ENCODE peak calls at places on chromosomes 12 and 14, in ten cellular contexts. B, W, V, Q, H, X, M, K, T and Y are unnamed samples. For H3K27me3, the result is how much of the 10 kb centered on the place peaks cover.

GRCh38 chr14:23160924-23161522 is 22.4 kb downstream of the SLC7A8 start:
- DNase-seq in M (no peak), Q (peak), X (peak), W (no peak), T (no peak), V (no peak), H (peak), B (peak), K (no peak), Y (peak)

GRCh38 chr14:66233571-66233970 is 252.6 kb upstream of the CCDC196 start:
- DNase-seq in K (no peak), H (no peak), V (no peak), B (no peak), W (no peak), Q (no peak), T (no peak), M (no peak), X (no peak), Y (no peak)

GRCh38 chr14:34536951-34537676 is 2.4 kb downstream of the EAPP start:
- DNase-seq in H (no peak), B (no peak), V (no peak), T (no peak), X (no peak), M (no peak), K (no peak), W (no peak), Q (no peak), Y (no peak)

GRCh38 chr14:95463173-95463901 is 53.1 kb downstream of the SYNE3 start:
- DNase-seq in B (no peak), Q (no peak), T (no peak), H (no peak), X (no peak), W (no peak), K (no peak), V (peak), M (peak), Y (peak)

GRCh38 chr14:61480704-61481285 is 159.4 kb downstream of the PRKCH start:
- DNase-seq in K (no peak), B (no peak), X (no peak), M (no peak), H (no peak), T (no peak), Q (no peak), W (peak), V (no peak), Y (no peak)

GRCh38 chr12:104218935-104219334 is 3.4 kb downstream of the TXNRD1 start:
- DNase-seq in V (no peak), K (no peak), Q (no peak), M (no peak), H (peak), X (no peak), B (no peak), W (no peak), T (no peak), Y (no peak)

GRCh38 chr12:113072136-113072535 is 15.6 kb downstream of the DTX1 start:
- DNase-seq in B (no peak), V (no peak), T (no peak), H (no peak), X (no peak), W (no peak), Q (no peak), M (no peak), K (peak), Y (no peak)

GRCh38 chr12:131471946-131472732 is 238.8 kb upstream of the SFSWAP start:
- DNase-seq in B (no peak), T (no peak), K (no peak), W (no peak), Q (no peak), M (no peak), V (no peak), X (no peak), H (no peak), Y (no peak)

GRCh38 chr14:63276492-63277342 is 42.0 kb downstream of the GPHB5 start:
- DNase-seq in M (no peak), V (no peak), Q (peak), K (peak), B (no peak), H (peak), W (peak), X (no peak), T (no peak), Y (no peak)

GRCh38 chr12:58502857-58503256 is 417.4 kb downstream of the LRIG3 start:
- DNase-seq in V (no peak), X (no peak), Q (no peak), H (peak), K (no peak), W (no peak), T (no peak), B (no peak), M (no peak), Y (no peak)

GRCh38 chr14:65478596-65478995 is 66.1 kb downstream of the FUT8 start:
- DNase-seq in T (no peak), K (no peak), V (no peak), B (no peak), Q (no peak), M (no peak), X (no peak), W (no peak), H (peak), Y (no peak)

GRCh38 chr12:19967486-19967885 is 400.9 kb upstream of the PDE3A start:
- DNase-seq in K (no peak), M (no peak), X (no peak), Q (no peak), W (no peak), B (no peak), T (no peak), H (peak), V (no peak), Y (no peak)

GRCh38 chr14:79544671-79545070 is 666.6 kb downstream of the DIO2 start:
- DNase-seq in X (no peak), K (no peak), T (no peak), B (no peak), H (no peak), M (no peak), Q (no peak), V (no peak), W (no peak), Y (no peak)

GRCh38 chr12:509494-509893 is 49.8 kb downstream of the B4GALNT3 start:
- DNase-seq in K (no peak), B (no peak), V (no peak), H (peak), Q (no peak), T (no peak), M (no peak), W (peak), X (no peak), Y (no peak)

GRCh38 chr12:52524898-52525591 is 4.9 kb upstream of the KRT5 start:
- DNase-seq in T (no peak), W (no peak), V (no peak), H (peak), X (no peak), B (no peak), K (no peak), M (peak), Q (no peak), Y (no peak)

GRCh38 chr12:93387780-93388179 is 10.1 kb downstream of the NUDT4 start:
- DNase-seq in B (no peak), H (peak), Q (no peak), V (no peak), M (no peak), X (no peak), W (no peak), K (no peak), T (no peak), Y (no peak)

GRCh38 chr12:22246438-22246837 is 88.1 kb downstream of the ST8SIA1 start:
- DNase-seq in Q (no peak), K (no peak), T (no peak), M (no peak), H (no peak), X (no peak), V (no peak), W (no peak), B (no peak), Y (no peak)

GRCh38 chr14:55545779-55546178 is 34.2 kb upstream of the KTN1 start:
- DNase-seq in M (no peak), Q (no peak), X (no peak), W (no peak), H (no peak), K (no peak), V (no peak), T (no peak), B (no peak), Y (no peak)

GRCh38 chr12:26810330-26810729 is 22.7 kb downstream of the ITPR2 start:
- DNase-seq in V (no peak), K (no peak), B (peak), Q (peak), X (peak), M (no peak), W (peak), T (peak), H (peak), Y (peak)

GRCh38 chr12:11719678-11720099 is 70.2 kb downstream of the ETV6 start:
- DNase-seq in W (no peak), T (peak), X (no peak), V (no peak), H (peak), K (no peak), M (peak), Q (peak), B (peak), Y (peak)

GRCh38 chr12:42589465-42590323 is at the start of gene PRICKLE1:
- DNase-seq in W (peak), T (peak), X (peak), K (no peak), M (no peak), Q (peak), B (no peak), V (peak), H (no peak), Y (peak)

GRCh38 chr14:97138801-97139200 is 341.6 kb downstream of the VRK1 start:
- DNase-seq in T (no peak), H (no peak), V (no peak), M (no peak), Q (peak), K (no peak), X (no peak), B (no peak), W (peak), Y (no peak)

GRCh38 chr12:131220007-131220685 is 266.4 kb downstream of the ADGRD1 start:
- DNase-seq in H (no peak), W (no peak), T (no peak), Q (no peak), M (no peak), X (no peak), V (no peak), K (no peak), B (no peak), Y (no peak)

GRCh38 chr12:1936406-1937320 is 18.2 kb upstream of the CACNA2D4 start:
- DNase-seq in T (peak), X (peak), M (no peak), W (no peak), Q (no peak), H (peak), K (no peak), V (no peak), B (peak), Y (peak)

GRCh38 chr12:67811437-67812361 is 163.2 kb downstream of the DYRK2 start:
- DNase-seq in M (no peak), K (no peak), X (no peak), B (no peak), T (no peak), V (no peak), W (no peak), Q (no peak), H (peak), Y (no peak)

GRCh38 chr12:118344829-118345228 is 27.9 kb downstream of the TAOK3 start:
- DNase-seq in H (no peak), T (no peak), M (no peak), X (no peak), V (no peak), B (no peak), W (no peak), Q (no peak), K (no peak), Y (no peak)

GRCh38 chr14:30779210-30779609 is 95.1 kb upstream of the COCH start:
- DNase-seq in M (no peak), X (no peak), Q (no peak), B (no peak), H (peak), K (no peak), T (no peak), W (no peak), V (peak), Y (no peak)

GRCh38 chr14:104804481-104805325 is 3.8 kb downstream of the ZBTB42 start:
- DNase-seq in X (no peak), K (no peak), H (no peak), T (no peak), V (no peak), M (no peak), B (no peak), Q (no peak), W (no peak), Y (no peak)

GRCh38 chr12:13383379-13383778 is 186.9 kb downstream of the EMP1 start:
- DNase-seq in H (peak), V (peak), Q (no peak), B (no peak), K (no peak), X (no peak), M (no peak), W (no peak), T (no peak), Y (no peak)

GRCh38 chr12:92503977-92504966 is 198.5 kb upstream of the PLEKHG7 start:
- DNase-seq in T (no peak), B (no peak), Q (no peak), M (no peak), K (peak), W (no peak), X (no peak), H (no peak), V (no peak), Y (peak)

GRCh38 chr14:42112108-42112507 is 505.4 kb downstream of the LRFN5 start:
- DNase-seq in V (no peak), W (no peak), M (no peak), H (peak), Q (no peak), K (no peak), X (no peak), B (no peak), T (no peak), Y (no peak)

DNA sequence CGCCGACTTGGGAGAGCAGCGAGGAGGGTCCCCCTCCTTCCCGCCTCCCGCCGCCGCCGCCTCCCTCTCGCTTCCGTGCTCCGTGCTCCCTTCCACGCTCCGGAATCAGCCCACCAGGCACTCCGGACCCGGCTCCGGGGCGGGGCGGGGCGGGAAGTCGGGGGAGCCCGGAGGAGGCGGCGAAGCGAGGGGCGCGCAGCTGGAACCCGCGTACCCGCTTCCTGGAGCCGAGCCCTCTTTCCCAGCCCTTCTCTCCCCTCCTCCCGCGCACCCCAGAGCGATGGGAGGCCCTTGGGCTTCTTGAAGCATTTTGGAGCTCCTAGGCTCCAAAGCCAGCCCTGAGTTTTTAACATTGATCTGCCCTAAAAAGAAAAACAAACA is at the start of gene SYNDIG1L:
- DNase-seq in T (no peak), K (no peak), V (no peak), W (no peak), H (no peak), B (peak), X (no peak), Q (peak), M (no peak), Y (no peak)
- H3K27me3 ChIP-seq in T (under half), K (under half), V (under half), W (under half), H (under half), B (under half), X (under half), Q (under half), M (under half), Y (under half)

GRCh38 chr14:57714487-57714899 is 151.4 kb downstream of the SLC35F4 start:
- DNase-seq in V (no peak), Q (peak), W (no peak), B (no peak), K (no peak), X (no peak), H (peak), T (no peak), M (no peak), Y (no peak)

GRCh38 chr14:57707219-57707618 is 158.7 kb downstream of the SLC35F4 start:
- DNase-seq in W (no peak), M (no peak), H (no peak), B (no peak), Q (no peak), T (no peak), X (no peak), V (no peak), K (no peak), Y (no peak)

GRCh38 chr14:57709909-57710308 is 156.0 kb downstream of the SLC35F4 start:
- DNase-seq in M (no peak), B (no peak), X (no peak), K (no peak), H (no peak), V (no peak), W (no peak), Q (no peak), T (no peak), Y (no peak)

GRCh38 chr14:57712698-57713097 is 153.2 kb downstream of the SLC35F4 start:
- DNase-seq in V (no peak), K (no peak), T (no peak), B (no peak), Q (no peak), W (no peak), X (no peak), H (no peak), M (no peak), Y (no peak)

DNA sequence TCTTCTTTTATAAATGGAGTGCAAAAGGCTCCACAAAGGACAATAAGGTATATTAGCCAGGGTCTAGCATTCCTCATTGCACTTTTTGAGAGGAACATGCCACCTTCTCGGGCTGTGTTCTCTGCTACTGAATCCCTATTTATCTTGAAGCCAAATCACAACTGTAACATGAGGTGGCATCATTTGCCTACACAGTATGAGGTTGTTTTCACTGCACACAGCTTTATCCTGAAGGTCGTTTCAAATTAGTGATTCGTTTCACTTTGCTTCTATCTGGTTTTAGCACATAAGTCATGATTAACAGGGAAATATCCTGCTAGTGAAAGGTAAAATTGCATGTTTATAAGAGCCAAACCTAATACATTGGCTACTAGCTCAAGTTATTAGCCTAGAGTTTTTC is 153.8 kb downstream of the SLC35F4 start:
- DNase-seq in H (no peak), M (no peak), B (no peak), X (no peak), Q (no peak), W (no peak), V (no peak), T (no peak), K (no peak), Y (no peak)
- TF ChIP-seq CTCF in H (no peak), M (no peak), B (no peak), X (no peak), Q (peak), W (no peak), V (no peak), T (no peak), K (no peak), Y (no peak)

DNA sequence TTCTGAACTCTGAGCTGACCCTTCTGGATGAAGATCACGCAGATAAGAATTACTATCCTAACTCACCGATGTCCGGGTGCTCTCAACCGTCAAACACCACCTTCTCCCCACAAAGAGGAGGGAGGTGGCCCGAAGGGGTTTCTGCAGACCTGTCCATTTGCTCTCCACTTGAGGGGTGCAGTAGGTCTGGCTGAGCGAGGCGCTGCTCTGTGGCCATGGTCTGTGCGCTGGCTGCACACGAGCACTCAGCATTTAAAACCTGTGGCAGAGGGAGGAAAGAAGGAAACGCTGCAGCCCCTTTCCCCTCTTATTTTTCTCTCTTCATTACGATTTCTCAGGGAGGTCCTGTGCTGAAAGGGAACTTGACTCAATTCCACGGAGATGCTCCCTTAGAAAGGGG is 1.5 kb upstream of the HOXC13 start:
- DNase-seq in Q (no peak), T (no peak), X (no peak), W (no peak), K (no peak), H (no peak), V (no peak), B (no peak), M (no peak), Y (no peak)
- H3K27me3 ChIP-seq in Q (half or more), T (half or more), X (under half), W (half or more), K (under half), H (half or more), V (half or more), B (half or more), M (half or more), Y (under half)

DNA sequence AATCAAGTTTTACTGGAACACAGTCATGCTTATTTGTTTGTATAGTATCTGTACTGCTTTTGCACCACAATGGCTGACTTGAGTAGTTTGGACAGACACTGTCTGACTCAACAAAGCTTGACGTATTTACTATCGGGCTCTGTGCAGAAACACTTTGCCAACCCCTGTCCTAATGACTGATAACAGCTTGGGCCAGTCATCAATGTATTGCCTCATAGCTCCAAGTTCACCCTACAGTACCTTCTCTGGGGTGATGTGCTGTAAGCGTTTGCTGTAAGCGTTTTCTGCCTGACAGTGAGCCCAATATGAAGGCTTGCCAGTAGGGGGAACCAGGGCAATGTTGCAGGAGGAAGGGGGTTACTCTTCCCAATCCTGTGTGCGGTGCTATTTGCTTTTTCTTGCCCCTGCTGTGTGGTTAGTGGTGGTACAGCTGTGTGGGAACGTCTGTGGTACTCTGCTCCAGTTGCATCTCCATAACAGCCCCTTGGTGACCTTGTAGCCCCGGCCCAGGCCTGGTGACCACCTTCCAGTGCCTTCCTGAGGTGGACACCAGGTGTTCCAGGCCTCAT is 5.4 kb upstream of the CCDC177 start:
- DNase-seq in V (peak), T (no peak), H (peak), W (peak), Q (peak), B (no peak), M (no peak), X (no peak), K (peak), Y (no peak)
- TF ChIP-seq CTCF in V (peak), T (peak), H (peak), W (peak), Q (peak), B (no peak), M (peak), X (no peak), K (peak), Y (peak)

GRCh38 chr14:37583358-37584210 is 11.5 kb downstream of the FOXA1 start:
- DNase-seq in H (no peak), M (no peak), X (no peak), T (no peak), W (no peak), Q (peak), B (no peak), V (no peak), K (peak), Y (no peak)

GRCh38 chr14:37585971-37586759 is 8.9 kb downstream of the FOXA1 start:
- DNase-seq in X (no peak), V (no peak), H (peak), K (no peak), W (no peak), M (no peak), Q (peak), T (no peak), B (no peak), Y (no peak)

GRCh38 chr14:37584211-37585100 is 10.6 kb downstream of the FOXA1 start:
- DNase-seq in V (no peak), M (no peak), K (no peak), H (peak), X (no peak), T (no peak), B (no peak), Q (peak), W (no peak), Y (no peak)

GRCh38 chr14:37586783-37587428 is 8.1 kb downstream of the FOXA1 start:
- DNase-seq in T (no peak), M (no peak), V (no peak), B (no peak), W (no peak), H (peak), K (no peak), Q (no peak), X (no peak), Y (no peak)

DNA sequence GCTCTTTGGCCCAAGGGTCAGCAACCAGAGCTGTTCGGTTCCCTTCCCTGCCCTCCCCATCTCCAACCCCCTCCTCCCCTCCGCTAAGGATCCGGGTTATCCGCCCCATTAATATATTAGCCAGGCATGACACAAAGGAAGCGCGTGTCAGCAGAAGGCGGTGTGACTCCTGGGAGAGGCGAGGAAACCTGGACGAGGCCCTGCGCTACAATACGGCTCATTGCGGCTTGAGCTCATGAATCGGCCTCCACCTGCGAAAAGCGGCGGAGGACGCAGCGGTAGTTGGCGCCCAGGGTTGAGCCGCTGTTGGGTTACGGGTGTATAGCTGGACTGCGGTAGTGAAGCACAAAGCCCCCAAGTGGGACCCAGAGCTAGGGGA is 10.0 kb downstream of the FOXA1 start:
- DNase-seq in Q (peak), M (no peak), X (no peak), V (no peak), H (peak), W (no peak), K (no peak), T (no peak), B (no peak), Y (no peak)
- H3K27me3 ChIP-seq in Q (half or more), M (under half), X (under half), V (under half), H (under half), W (half or more), K (under half), T (half or more), B (half or more), Y (half or more)